ENCODE peak calls at places on chromosomes 2 and 18, in five cellular contexts. B is SIG-M5, M is stromal cell of bone marrow, D is MM.1S, N is GM13977. I is an unnamed sample.
A peak's percentile ranks its signal among the peaks of the same experiment; 100 is the strongest.

GRCh38 chr2:241617431-241618154 is 19.4 kb downstream of the THAP4 start:
- DNase-seq in N (peak; percentile 61), B (no peak), D (peak; percentile 38), M (no peak), I (peak; percentile 77)

GRCh38 chr2:99911711-99912110 is 230.7 kb downstream of the AFF3 start:
- DNase-seq in M (no peak), N (no peak), B (no peak), D (no peak), I (no peak)

GRCh38 chr18:11019295-11019694 is 130.1 kb downstream of the PIEZO2 start:
- DNase-seq in M (no peak), D (no peak), N (no peak), B (no peak), I (peak; percentile 30)

GRCh38 chr2:235463893-235464292 is 29.9 kb upstream of the AGAP1 start:
- DNase-seq in D (no peak), B (no peak), M (no peak), N (no peak), I (no peak)

GRCh38 chr2:62461707-62462106 is 44.3 kb downstream of the TMEM17 start:
- DNase-seq in D (no peak), M (no peak), B (no peak), N (no peak), I (no peak)

GRCh38 chr2:88099798-88100488 is 27.9 kb downstream of the FABP1 start:
- DNase-seq in B (no peak), N (no peak), M (peak; percentile 9), D (no peak), I (no peak)

GRCh38 chr2:150619607-150620330 is 132.3 kb upstream of the RND3 start:
- DNase-seq in B (no peak), D (no peak), M (no peak), N (no peak), I (no peak)

GRCh38 chr2:173076557-173077345 is 1.1 kb downstream of the MAP3K20 start:
- DNase-seq in D (peak; percentile 27), N (peak; percentile 28), M (no peak), B (no peak), I (peak; percentile 64)

GRCh38 chr2:239381709-239382134 is 19.1 kb downstream of the HDAC4 start:
- DNase-seq in B (no peak), N (peak; percentile 86), D (no peak), M (no peak), I (peak; percentile 55)

GRCh38 chr2:47070155-47070919 is 84.8 kb downstream of the STPG4 start:
- DNase-seq in N (no peak), M (no peak), B (no peak), D (no peak), I (no peak)

GRCh38 chr2:100780203-100781008 is 39.5 kb upstream of the NPAS2 start:
- DNase-seq in N (no peak), B (peak; percentile 23), M (no peak), D (no peak), I (no peak)

GRCh38 chr2:47089083-47089464 is 66.0 kb downstream of the STPG4 start:
- DNase-seq in B (no peak), M (no peak), N (no peak), D (no peak), I (no peak)

GRCh38 chr2:127592761-127593227 is 53.2 kb upstream of the GPR17 start:
- DNase-seq in N (no peak), D (no peak), M (no peak), B (no peak), I (no peak)

GRCh38 chr2:11344956-11345671 is 678 bp upstream of the ROCK2 start:
- DNase-seq in B (no peak), D (peak; percentile 23), M (peak; percentile 79), N (peak; percentile 40), I (peak; percentile 49)

GRCh38 chr2:28952806-28953190 is 28.3 kb upstream of the TOGARAM2 start:
- DNase-seq in D (no peak), N (no peak), M (no peak), B (peak; percentile 22), I (no peak)